ENCODE peak calls at places on chromosome 4, in four cellular contexts. G, Q, F and L are unnamed samples.

GRCh38 chr4:4625488-4625887 is 83.6 kb upstream of the STX18 start:
- DNase-seq in G (peak), Q (no peak), F (no peak), L (no peak)

GRCh38 chr4:304987-305680 is at the start of gene ZNF732:
- DNase-seq in G (no peak), Q (peak), F (peak), L (no peak)

GRCh38 chr4:153798436-153798835 is 9.6 kb upstream of the SFRP2 start:
- DNase-seq in G (no peak), Q (no peak), F (no peak), L (no peak)

GRCh38 chr4:47465008-47465407 is 1.5 kb upstream of the COMMD8 start:
- DNase-seq in G (no peak), Q (no peak), F (no peak), L (no peak)

GRCh38 chr4:26782830-26783202 is 77.8 kb upstream of the STIM2 start:
- DNase-seq in G (no peak), Q (no peak), F (no peak), L (peak)

GRCh38 chr4:76804060-76804459 is 93.9 kb downstream of the SOWAHB start:
- DNase-seq in G (no peak), Q (no peak), F (no peak), L (no peak)

GRCh38 chr4:177778623-177779022 is 336.4 kb upstream of the AGA start:
- DNase-seq in G (no peak), Q (no peak), F (no peak), L (no peak)

GRCh38 chr4:15295421-15296162 is 132.2 kb upstream of the C1QTNF7 start:
- DNase-seq in G (peak), Q (no peak), F (no peak), L (no peak)

GRCh38 chr4:99887837-99888236 is 6.4 kb downstream of the LAMTOR3 start:
- DNase-seq in G (no peak), Q (no peak), F (no peak), L (no peak)

GRCh38 chr4:184313710-184314659 is 96.3 kb upstream of the ENPP6 start:
- DNase-seq in G (no peak), Q (no peak), F (no peak), L (no peak)

GRCh38 chr4:184262901-184263300 is 45.2 kb upstream of the ENPP6 start:
- DNase-seq in G (no peak), Q (no peak), F (no peak), L (no peak)

GRCh38 chr4:20362148-20362547 is 110.4 kb downstream of the SLIT2 start:
- DNase-seq in G (no peak), Q (no peak), F (no peak), L (no peak)